ENCODE peak calls at places on chromosomes 5 and 9, in four cellular contexts. O is neuronal stem cell, G is suprapubic skin, K is endothelial cell of umbilical vein. E is an unnamed sample.
A peak's percentile ranks its signal among the peaks of the same experiment; 100 is the strongest.

GRCh38 chr9:98851730-98852462 is 44.4 kb downstream of the GALNT12 start:
- DNase-seq in O (no peak), G (no peak), K (no peak), E (peak; percentile 42)

GRCh38 chr9:77848897-77849296 is 182.7 kb downstream of the GNAQ start:
- DNase-seq in O (no peak), K (peak; percentile 80), G (peak; percentile 86), E (peak; percentile 90)

GRCh38 chr5:64165500-64166200 is at the start of gene RNF180:
- DNase-seq in O (peak; percentile 39), G (peak; percentile 79), K (peak; percentile 39), E (peak; percentile 39)

GRCh38 chr9:86079421-86080111 is 19.8 kb downstream of the GOLM1 start:
- DNase-seq in K (no peak), G (no peak), O (no peak), E (no peak)

GRCh38 chr5:149049371-149049781 is 13.5 kb downstream of the SH3TC2 start:
- DNase-seq in G (no peak), K (no peak), O (no peak), E (no peak)

GRCh38 chr5:176732306-176732705 is 78.1 kb upstream of the UNC5A start:
- DNase-seq in G (peak; percentile 74), O (no peak), K (no peak), E (no peak)

GRCh38 chr5:1505506-1506241 is 18.1 kb downstream of the LPCAT1 start:
- DNase-seq in O (no peak), G (no peak), K (no peak), E (no peak)

GRCh38 chr5:151741678-151742423 is 16.6 kb downstream of the ATOX1 start:
- DNase-seq in G (no peak), O (no peak), K (peak; percentile 34), E (peak; percentile 78)

GRCh38 chr5:139647406-139648204 is 544 bp upstream of the CXXC5 start:
- DNase-seq in G (no peak), O (no peak), K (no peak), E (no peak)

GRCh38 chr9:134066923-134067851 is 639 bp downstream of the BRD3 start:
- DNase-seq in G (peak; percentile 79), O (no peak), K (peak; percentile 10), E (no peak)

GRCh38 chr5:172758077-172758835 is 12.7 kb downstream of the DUSP1 start:
- DNase-seq in G (peak; percentile 78), O (no peak), K (peak; percentile 75), E (peak; percentile 97)

GRCh38 chr5:119578937-119579336 is 50.4 kb upstream of the FAM170A start:
- DNase-seq in O (no peak), K (peak; percentile 25), G (no peak), E (peak; percentile 14)

GRCh38 chr9:109381011-109381729 is 60.3 kb upstream of the EPB41L4B start:
- DNase-seq in K (no peak), G (no peak), O (no peak), E (no peak)

GRCh38 chr5:98454904-98455303 is 318.6 kb upstream of the RGMB start:
- DNase-seq in K (peak; percentile 80), O (no peak), G (no peak), E (peak; percentile 85)

GRCh38 chr9:117160254-117160653 is 254.6 kb downstream of the ASTN2 start:
- DNase-seq in O (no peak), K (no peak), G (no peak), E (no peak)

GRCh38 chr9:92964981-92965758 is 17.8 kb downstream of the FGD3 start:
- DNase-seq in G (peak; percentile 78), K (no peak), O (no peak), E (no peak)

GRCh38 chr5:55816342-55816741 is 34.8 kb upstream of the IL31RA start:
- DNase-seq in K (no peak), O (no peak), G (no peak), E (peak; percentile 44)

GRCh38 chr9:72772641-72773040 is 180.2 kb downstream of the ALDH1A1 start:
- DNase-seq in K (no peak), O (no peak), G (no peak), E (no peak)

GRCh38 chr5:150043657-150044333 is 42.6 kb downstream of the CSF1R start:
- DNase-seq in O (no peak), G (no peak), K (no peak), E (no peak)

GRCh38 chr5:172533399-172534228 is 79.3 kb upstream of the SH3PXD2B start:
- DNase-seq in G (peak; percentile 72), K (no peak), O (no peak), E (no peak)

GRCh38 chr5:10702040-10702629 is 58.9 kb downstream of the DAP start:
- DNase-seq in K (peak; percentile 74), G (no peak), O (no peak), E (peak; percentile 97)

GRCh38 chr9:76531231-76531775 is 72.3 kb downstream of the GCNT1 start:
- DNase-seq in O (no peak), G (no peak), K (no peak), E (no peak)

GRCh38 chr5:170551622-170552021 is 47.8 kb downstream of the KCNIP1 start:
- DNase-seq in K (no peak), G (no peak), O (no peak), E (no peak)

GRCh38 chr5:7208911-7209310 is 187.0 kb upstream of the ADCY2 start:
- DNase-seq in O (no peak), G (no peak), K (no peak), E (no peak)

GRCh38 chr5:119340597-119341218 is 15.1 kb upstream of the TNFAIP8 start:
- DNase-seq in O (no peak), K (no peak), G (no peak), E (no peak)

GRCh38 chr5:35908814-35909213 is 29.6 kb downstream of the CAPSL start:
- DNase-seq in K (no peak), G (no peak), O (no peak), E (no peak)

GRCh38 chr5:136084698-136085097 is 47.9 kb upstream of the SMAD5 start:
- DNase-seq in G (no peak), O (no peak), K (no peak), E (no peak)

GRCh38 chr5:132114150-132115121 is 40.8 kb downstream of the CSF2 start:
- DNase-seq in K (no peak), O (no peak), G (no peak), E (no peak)

GRCh38 chr5:177462021-177462670 is 11.3 kb downstream of the DBN1 start:
- DNase-seq in G (no peak), K (peak; percentile 57), O (no peak), E (peak; percentile 17)

GRCh38 chr5:172573115-172573882 is 67.8 kb upstream of the NEURL1B start:
- DNase-seq in K (no peak), O (no peak), G (no peak), E (no peak)

GRCh38 chr9:110123364-110124095 is 84.4 kb downstream of the C9orf152 start:
- DNase-seq in O (no peak), K (no peak), G (no peak), E (peak; percentile 45)

GRCh38 chr9:21711504-21711903 is 90.9 kb upstream of the MTAP start:
- DNase-seq in G (no peak), K (no peak), O (peak; percentile 63), E (no peak)

GRCh38 chr9:134442486-134443168 is 116.4 kb downstream of the RXRA start:
- DNase-seq in O (no peak), K (no peak), G (no peak), E (no peak)

GRCh38 chr9:88747768-88748167 is 212.8 kb downstream of the NXNL2 start:
- DNase-seq in G (no peak), O (no peak), K (peak; percentile 36), E (peak; percentile 98)
- H3K27ac ChIP-seq in G (no peak overlapping the region), O (no peak overlapping the region), K (no peak overlapping the region), E (peak overlapping the region; percentile 91)

DNA sequence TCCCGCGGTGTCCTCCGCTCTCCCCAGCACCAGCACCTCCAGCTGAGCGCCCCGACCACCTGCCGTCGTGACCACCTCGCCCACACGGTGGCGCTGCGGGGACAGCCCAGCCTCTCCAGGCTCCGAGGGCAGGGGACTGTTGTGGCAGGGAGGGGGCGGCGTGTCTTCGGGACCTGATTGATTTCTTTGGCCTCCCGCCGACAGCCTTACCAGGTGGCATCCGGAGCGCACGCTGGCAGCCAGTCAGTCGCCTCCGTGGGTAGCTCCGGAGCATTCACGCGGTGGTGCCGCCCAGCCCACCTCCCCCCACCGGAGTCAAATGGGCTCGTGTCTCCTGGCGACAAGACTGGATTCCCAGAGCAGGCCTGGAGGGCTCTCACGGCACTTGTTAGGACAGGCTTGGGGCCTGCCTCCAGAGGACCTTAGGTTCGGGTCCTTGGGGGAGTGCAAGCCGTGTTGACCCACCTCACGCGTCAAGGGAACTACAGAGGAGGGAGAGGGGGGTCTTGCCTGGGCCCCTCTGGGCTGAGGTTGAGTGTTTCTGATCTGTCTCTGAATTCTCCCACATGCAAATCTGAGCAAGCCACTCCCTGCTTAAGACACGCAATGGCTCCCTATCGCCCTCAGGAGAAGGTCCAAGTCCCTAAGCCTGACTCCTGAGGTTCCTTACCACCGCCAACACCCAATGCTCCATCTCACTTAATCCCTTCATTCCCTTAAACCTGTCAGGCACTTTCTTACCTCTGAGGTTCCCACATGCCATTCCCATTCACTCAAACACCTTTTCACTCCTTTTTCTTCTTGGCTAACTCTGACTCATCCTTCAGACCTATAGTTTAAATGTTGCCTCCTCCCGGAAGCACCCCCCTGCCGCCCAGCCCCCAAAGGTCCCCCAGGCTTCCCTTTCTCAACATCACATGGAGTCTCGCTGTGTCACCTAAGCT is 51.2 kb upstream of the GGTA1 start:
- DNase-seq in K (peak; percentile 70), O (peak; percentile 84), G (peak; percentile 88), E (peak; percentile 54)
- H3K4me3 ChIP-seq in K (peak overlapping the region; percentile 3), O (peak overlapping the region; percentile 24), G (peak overlapping the region; percentile 38), E (peak overlapping the region; percentile 22)

GRCh38 chr9:137030006-137030405 is 1.9 kb downstream of the FUT7 start:
- DNase-seq in G (no peak), K (no peak), O (no peak), E (no peak)
- H3K27me3 ChIP-seq in G (no peaks in the 10 kb centered on the region), K (no peaks in the 10 kb centered on the region), O (no peaks in the 10 kb centered on the region), E (no peaks in the 10 kb centered on the region)

GRCh38 chr9:128053560-128053959 is 13.6 kb downstream of the NAIF1 start:
- DNase-seq in O (no peak), K (no peak), G (no peak), E (no peak)
- H3K27ac ChIP-seq in O (no peak overlapping the region), K (no peak overlapping the region), G (no peak overlapping the region), E (no peak overlapping the region)

GRCh38 chr5:157178961-157179360 is 1.7 kb upstream of the ITK start:
- DNase-seq in G (no peak), O (no peak), K (no peak), E (no peak)
- H3K4me3 ChIP-seq in G (no peak overlapping the region), O (no peak overlapping the region), K (no peak overlapping the region), E (no peak overlapping the region)

DNA sequence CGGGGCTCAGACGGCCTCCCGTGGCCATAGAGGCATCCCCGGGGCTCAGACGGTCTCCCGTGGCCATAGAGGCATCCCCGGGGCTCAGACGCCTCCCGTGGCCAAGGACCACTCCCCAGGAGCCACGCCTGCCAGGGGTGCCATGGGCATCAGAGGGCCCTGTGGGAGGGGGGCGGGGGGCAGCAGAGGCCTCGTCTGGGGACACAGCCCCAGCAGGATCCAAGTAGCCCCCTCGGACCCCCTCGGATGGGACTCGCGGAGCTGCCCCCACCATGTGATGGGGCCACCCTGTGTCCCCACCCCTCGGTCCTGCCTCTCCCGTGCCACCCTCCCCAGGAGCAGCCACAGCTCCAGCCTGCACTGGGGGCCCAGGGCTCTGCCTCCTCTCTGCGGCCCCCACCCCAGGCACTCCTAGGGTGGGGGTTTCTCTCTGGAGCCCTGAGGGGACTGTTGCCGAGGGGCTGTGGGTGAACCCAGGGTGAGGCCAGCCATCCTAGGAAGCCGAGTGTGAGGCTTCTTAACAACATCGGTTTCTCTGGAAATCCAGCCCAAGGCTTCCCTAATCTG is 2.5 kb downstream of the ENTPD8 start:
- DNase-seq in O (no peak), K (no peak), G (no peak), E (no peak)
- H3K27me3 ChIP-seq in O (peaks cover 15% of the 10 kb centered on the region), K (no peaks in the 10 kb centered on the region), G (peaks cover 42% of the 10 kb centered on the region), E (no peaks in the 10 kb centered on the region)